ENCODE peak calls at places on chromosomes 4 and X, in four cellular contexts. B, E, W and P are unnamed samples.

GRCh38 chrX:45445745-45446412 is 245.2 kb upstream of the DIPK2B start:
- DNase-seq in B (peak), E (peak), W (peak), P (peak)

GRCh38 chr4:149896428-149896827 is 80.8 kb upstream of the IQCM start:
- DNase-seq in B (peak), E (no peak), W (peak), P (no peak)

GRCh38 chr4:8648296-8648695 is 55.7 kb downstream of the CPZ start:
- DNase-seq in B (no peak), E (no peak), W (no peak), P (no peak)

GRCh38 chr4:187711586-187711985 is 284.0 kb upstream of the ZFP42 start:
- DNase-seq in B (no peak), E (no peak), W (no peak), P (no peak)

GRCh38 chr4:148270600-148270999 is 171.6 kb downstream of the NR3C2 start:
- DNase-seq in B (no peak), E (no peak), W (peak), P (no peak)

GRCh38 chrX:7170903-7171302 is 22.9 kb upstream of the PUDP start:
- DNase-seq in B (no peak), E (peak), W (peak), P (no peak)

GRCh38 chr4:88533937-88534750 is 10.6 kb upstream of the PYURF start:
- DNase-seq in B (peak), E (peak), W (peak), P (peak)

GRCh38 chr4:148778980-148779675 is 336.9 kb upstream of the NR3C2 start:
- DNase-seq in B (no peak), E (no peak), W (no peak), P (no peak)

GRCh38 chrX:38649674-38650647 is 88.6 kb downstream of the TSPAN7 start:
- DNase-seq in B (no peak), E (no peak), W (no peak), P (no peak)

GRCh38 chr4:150950657-150951056 is 64.4 kb downstream of the LRBA start:
- DNase-seq in B (no peak), E (no peak), W (peak), P (no peak)

GRCh38 chr4:16573744-16574143 is 324.7 kb downstream of the LDB2 start:
- DNase-seq in B (peak), E (no peak), W (no peak), P (no peak)

GRCh38 chr4:111633663-111634266 is 511.5 kb upstream of the FAM241A start:
- DNase-seq in B (no peak), E (no peak), W (no peak), P (no peak)

GRCh38 chr4:176566769-176567168 is 226.0 kb downstream of the VEGFC start:
- DNase-seq in B (no peak), E (no peak), W (peak), P (no peak)

GRCh38 chr4:147175460-147176025 is 229.9 kb upstream of the TTC29 start:
- DNase-seq in B (no peak), E (no peak), W (no peak), P (no peak)

GRCh38 chrX:11944486-11944885 is 186.4 kb downstream of the MSL3 start:
- DNase-seq in B (peak), E (no peak), W (peak), P (no peak)

GRCh38 chr4:78863254-78863869 is 75.9 kb downstream of the PAQR3 start:
- DNase-seq in B (peak), E (no peak), W (peak), P (no peak)

GRCh38 chr4:26717332-26717731 is 133.4 kb downstream of the TBC1D19 start:
- DNase-seq in B (peak), E (no peak), W (peak), P (no peak)

GRCh38 chrX:119756926-119757635 is 1.3 kb upstream of the SOWAHD start:
- DNase-seq in B (no peak), E (no peak), W (no peak), P (no peak)

GRCh38 chrX:70254909-70255308 is 5.1 kb downstream of the P2RY4 start:
- DNase-seq in B (no peak), E (no peak), W (no peak), P (no peak)

DNA sequence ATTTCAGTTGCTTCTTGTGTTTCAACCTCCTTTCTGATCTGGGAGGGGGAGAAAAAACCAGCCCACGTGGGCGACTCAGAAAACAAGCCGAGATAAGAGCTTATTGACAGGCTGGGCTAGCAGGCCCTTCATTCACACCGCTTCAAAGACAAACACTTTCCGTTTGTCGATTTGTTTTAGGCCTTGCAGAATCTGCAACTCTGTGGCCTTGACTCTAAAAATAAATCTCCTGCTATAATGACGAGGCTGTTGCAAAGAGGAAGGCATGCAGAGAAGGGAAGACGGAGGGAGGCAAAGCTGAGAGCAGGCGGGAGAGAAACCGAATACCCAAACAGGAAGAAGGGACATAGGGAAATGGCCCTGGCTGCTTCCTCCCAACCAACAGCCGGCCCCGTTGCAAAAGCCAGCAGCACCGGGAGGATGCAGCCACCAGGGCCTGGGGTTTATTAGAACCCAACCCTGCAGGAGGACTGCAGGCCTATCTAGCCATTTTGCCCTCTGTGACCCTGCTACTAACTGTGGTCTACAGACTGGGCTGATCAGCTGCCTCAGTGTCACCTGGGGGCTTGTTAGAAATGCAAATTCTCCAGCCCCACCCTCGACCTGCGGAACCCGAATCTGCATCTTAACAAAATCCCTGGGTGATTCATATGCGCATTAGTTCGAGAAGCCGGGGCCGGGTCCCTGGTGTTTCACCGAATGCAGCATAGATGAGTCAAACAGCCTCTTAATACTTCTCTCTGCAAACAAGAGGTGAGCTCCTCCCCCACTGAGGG is 325.5 kb downstream of the BCOR start:
- DNase-seq in B (no peak), E (no peak), W (peak), P (no peak)
- H3K4me2 ChIP-seq in B (no peak), E (no peak), W (no peak), P (no peak)

DNA sequence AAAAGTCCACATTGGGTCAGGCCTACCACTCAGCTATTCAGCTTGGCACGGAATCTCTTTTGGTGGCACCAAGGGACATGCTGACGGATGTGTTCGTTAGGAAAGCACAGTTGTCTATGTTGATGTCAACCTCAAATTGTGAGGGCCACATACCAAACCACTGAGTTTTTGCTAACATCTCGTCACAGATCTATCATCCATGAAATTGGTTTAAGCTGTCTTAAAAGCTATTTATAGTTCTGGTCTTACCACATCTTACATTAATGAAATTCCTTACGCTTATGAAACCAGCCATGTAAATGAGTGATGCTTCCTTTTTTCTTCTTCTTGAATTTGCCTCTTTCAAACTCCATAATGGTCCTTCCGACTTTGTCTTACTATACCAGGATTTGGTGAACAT is 101.5 kb downstream of the MGST2 start:
- DNase-seq in B (peak), E (peak), W (no peak), P (no peak)
- TF ChIP-seq EZH2 in B (no peak), E (no peak), W (no peak), P (no peak)

GRCh38 chrX:108071578-108071977 is 19.8 kb downstream of the PSMD10 start:
- DNase-seq in B (no peak), E (no peak), W (peak), P (no peak)
- H3K27ac ChIP-seq in B (no peak), E (no peak), W (peak), P (peak)

DNA sequence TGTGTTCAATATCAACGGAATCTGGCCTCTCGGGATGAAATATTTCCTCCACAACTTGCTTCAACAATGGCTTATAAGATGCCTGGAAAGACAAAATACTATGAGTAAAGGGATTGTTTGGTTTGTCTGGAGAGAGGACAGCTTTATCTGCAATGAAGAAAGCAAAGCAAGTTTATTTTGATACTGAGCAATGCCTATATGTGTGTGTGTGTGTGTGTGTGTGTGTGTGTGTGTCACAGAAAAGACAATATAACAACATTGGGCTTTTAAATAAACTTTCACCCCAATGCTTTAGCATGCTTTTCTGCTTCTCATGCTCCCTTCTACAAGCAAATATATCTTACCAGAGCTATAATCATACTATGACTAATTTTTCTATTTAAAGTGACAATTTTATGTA is 45.4 kb downstream of the RASL11B start:
- DNase-seq in B (no peak), E (no peak), W (no peak), P (no peak)
- H3K4me2 ChIP-seq in B (no peak), E (no peak), W (no peak), P (no peak)

DNA sequence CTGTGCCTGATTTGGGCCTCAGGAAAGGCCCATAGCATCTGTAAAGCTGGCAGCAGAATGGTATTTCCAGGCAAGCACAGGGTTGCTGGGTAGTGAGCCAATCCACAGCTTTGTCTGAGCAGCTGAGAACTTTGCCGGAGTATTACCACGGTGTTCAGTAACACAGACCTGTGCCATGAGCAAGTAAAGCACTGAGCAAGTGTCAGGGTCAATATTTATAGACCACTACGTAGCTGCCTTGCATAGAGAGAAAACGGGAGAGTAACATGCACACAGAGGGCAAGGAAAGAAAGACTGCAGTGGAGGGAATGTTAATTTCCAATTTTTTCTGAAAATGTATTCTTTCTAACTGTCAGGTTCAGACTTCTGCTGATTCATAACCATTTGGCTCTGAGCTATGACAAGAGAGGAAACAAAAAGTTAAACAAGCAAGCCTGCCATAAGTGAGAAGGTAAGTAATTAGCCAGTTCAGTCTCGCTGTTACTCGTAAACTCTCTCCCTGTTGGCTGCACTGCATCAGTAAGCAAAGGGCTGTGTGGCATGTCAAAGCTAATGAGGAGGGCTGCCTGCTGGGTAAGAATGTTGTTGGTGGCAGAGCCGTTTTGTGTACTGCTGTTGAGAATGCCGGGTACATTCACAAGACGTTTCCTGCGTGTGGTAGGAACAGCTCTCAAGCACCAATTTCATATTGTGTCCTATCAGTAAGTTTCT is 238.1 kb downstream of the BMPR1B start:
- DNase-seq in B (peak), E (no peak), W (peak), P (no peak)
- TF ChIP-seq EZH2 in B (no peak), E (no peak), W (no peak), P (no peak)

GRCh38 chrX:10016516-10017132 is 49.5 kb downstream of the CLDN34 start:
- DNase-seq in B (peak), E (no peak), W (peak), P (no peak)

GRCh38 chrX:10012776-10013175 is 45.6 kb downstream of the CLDN34 start:
- DNase-seq in B (no peak), E (no peak), W (no peak), P (no peak)

GRCh38 chrX:10017866-10018265 is 50.7 kb downstream of the CLDN34 start:
- DNase-seq in B (peak), E (peak), W (peak), P (peak)

GRCh38 chrX:10014462-10015373 is 47.6 kb downstream of the CLDN34 start:
- DNase-seq in B (peak), E (peak), W (peak), P (peak)

GRCh38 chrX:10015711-10016515 is 48.8 kb downstream of the CLDN34 start:
- DNase-seq in B (peak), E (no peak), W (peak), P (no peak)
- H3K27ac ChIP-seq in B (peak), E (peak), W (peak), P (peak)